ENCODE peak calls at places on chromosomes 12 and 14, in seven cellular contexts. R is AG08396, O is nephron progenitor cell, D is DMS79, P is A673, E is glutamatergic neuron, J is occipital lobe. H is an unnamed sample.

GRCh38 chr12:57299514-57300016 is 48.6 kb upstream of the STAC3 start:
- DNase-seq in P (no peak), J (no peak), D (peak), R (no peak), E (no peak), O (no peak), H (no peak)

GRCh38 chr12:27148373-27148772 is 66.0 kb upstream of the C12orf71 start:
- DNase-seq in P (no peak), O (no peak), R (no peak), J (no peak), E (no peak), D (no peak), H (no peak)

GRCh38 chr12:11673666-11674464 is 24.4 kb downstream of the ETV6 start:
- DNase-seq in O (no peak), D (no peak), P (no peak), J (no peak), R (no peak), E (no peak), H (no peak)

GRCh38 chr12:92769124-92769901 is 66.5 kb downstream of the PLEKHG7 start:
- DNase-seq in O (no peak), D (no peak), P (no peak), E (no peak), J (no peak), R (no peak), H (no peak)

GRCh38 chr12:93918262-93918661 is 230.1 kb upstream of the PLXNC1 start:
- DNase-seq in R (peak), O (no peak), E (no peak), P (no peak), D (no peak), J (no peak), H (no peak)

GRCh38 chr14:23538785-23539184 is 12.8 kb downstream of the ZFHX2 start:
- DNase-seq in R (peak), D (no peak), O (peak), E (peak), P (peak), J (peak), H (no peak)

GRCh38 chr12:78878447-78878846 is 13.9 kb downstream of the SYT1 start:
- DNase-seq in D (peak), J (no peak), P (no peak), O (no peak), E (no peak), R (no peak), H (no peak)

GRCh38 chr14:91953170-91953985 is 5.9 kb upstream of the FBLN5 start:
- DNase-seq in E (no peak), D (no peak), P (no peak), R (no peak), O (no peak), J (no peak), H (no peak)

GRCh38 chr14:92958373-92959188 is 35.6 kb downstream of the CHGA start:
- DNase-seq in O (no peak), R (no peak), P (no peak), E (no peak), J (peak), D (no peak), H (no peak)

GRCh38 chr12:126937431-126937830 is 1329.5 kb upstream of the TMEM132C start:
- DNase-seq in E (no peak), R (no peak), D (no peak), O (no peak), P (no peak), J (no peak), H (no peak)

GRCh38 chr14:67816326-67817009 is at the start of gene ZFYVE26:
- DNase-seq in O (peak), R (peak), E (peak), P (peak), D (peak), J (peak), H (peak)